ENCODE peak calls at places on chromosomes 2 and 18, in ten cellular contexts. One of them, this sample, is unnamed.

GRCh38 chr2:168541887-168542286 is 85.8 kb downstream of the CERS6 start:
- ATAC-seq in left lung: peak
- ATAC-seq in right lobe of liver: peak
- ATAC-seq in mucosa of descending colon: peak
- ATAC-seq in HepG2: no peak
- ATAC-seq in natural killer cell: no peak
- ATAC-seq in heart right ventricle: no peak
- ATAC-seq in CD4-positive, alpha-beta T cell: no peak
- ATAC-seq in pancreas: no peak
- ATAC-seq in body of pancreas: no peak
- ATAC-seq in this sample: no peak

GRCh38 chr2:119241205-119241532 is 17.5 kb downstream of the STEAP3 start:
- ATAC-seq in left lung: peak
- ATAC-seq in right lobe of liver: no peak
- ATAC-seq in mucosa of descending colon: peak
- ATAC-seq in HepG2: no peak
- ATAC-seq in natural killer cell: no peak
- ATAC-seq in heart right ventricle: no peak
- ATAC-seq in CD4-positive, alpha-beta T cell: no peak
- ATAC-seq in pancreas: peak
- ATAC-seq in body of pancreas: no peak
- ATAC-seq in this sample: no peak

GRCh38 chr2:42971947-42972736 is 179.8 kb upstream of the HAAO start:
- ATAC-seq in left lung: no peak
- ATAC-seq in right lobe of liver: no peak
- ATAC-seq in mucosa of descending colon: no peak
- ATAC-seq in HepG2: peak
- ATAC-seq in natural killer cell: no peak
- ATAC-seq in heart right ventricle: no peak
- ATAC-seq in CD4-positive, alpha-beta T cell: no peak
- ATAC-seq in pancreas: no peak
- ATAC-seq in body of pancreas: no peak
- ATAC-seq in this sample: no peak

GRCh38 chr2:39730685-39731302 is 48.3 kb downstream of the THUMPD2 start:
- ATAC-seq in left lung: peak
- ATAC-seq in right lobe of liver: peak
- ATAC-seq in mucosa of descending colon: peak
- ATAC-seq in HepG2: peak
- ATAC-seq in natural killer cell: no peak
- ATAC-seq in heart right ventricle: peak
- ATAC-seq in CD4-positive, alpha-beta T cell: no peak
- ATAC-seq in pancreas: peak
- ATAC-seq in body of pancreas: no peak
- ATAC-seq in this sample: no peak

GRCh38 chr2:235575431-235575830 is 81.6 kb downstream of the AGAP1 start:
- ATAC-seq in left lung: no peak
- ATAC-seq in right lobe of liver: no peak
- ATAC-seq in mucosa of descending colon: no peak
- ATAC-seq in HepG2: no peak
- ATAC-seq in natural killer cell: no peak
- ATAC-seq in heart right ventricle: no peak
- ATAC-seq in CD4-positive, alpha-beta T cell: no peak
- ATAC-seq in pancreas: no peak
- ATAC-seq in body of pancreas: no peak
- ATAC-seq in this sample: no peak

GRCh38 chr18:3383381-3383915 is 66.5 kb upstream of the TGIF1 start:
- ATAC-seq in left lung: no peak
- ATAC-seq in right lobe of liver: no peak
- ATAC-seq in mucosa of descending colon: no peak
- ATAC-seq in HepG2: no peak
- ATAC-seq in natural killer cell: no peak
- ATAC-seq in heart right ventricle: no peak
- ATAC-seq in CD4-positive, alpha-beta T cell: no peak
- ATAC-seq in pancreas: no peak
- ATAC-seq in body of pancreas: no peak
- ATAC-seq in this sample: no peak

GRCh38 chr18:22667158-22667557 is 249.4 kb upstream of the CTAGE1 start:
- ATAC-seq in left lung: peak
- ATAC-seq in right lobe of liver: no peak
- ATAC-seq in mucosa of descending colon: no peak
- ATAC-seq in HepG2: no peak
- ATAC-seq in natural killer cell: no peak
- ATAC-seq in heart right ventricle: no peak
- ATAC-seq in CD4-positive, alpha-beta T cell: no peak
- ATAC-seq in pancreas: peak
- ATAC-seq in body of pancreas: no peak
- ATAC-seq in this sample: no peak

GRCh38 chr18:47736376-47737140 is 193.9 kb downstream of the SMAD2 start:
- ATAC-seq in left lung: no peak
- ATAC-seq in right lobe of liver: no peak
- ATAC-seq in mucosa of descending colon: no peak
- ATAC-seq in HepG2: no peak
- ATAC-seq in natural killer cell: no peak
- ATAC-seq in heart right ventricle: no peak
- ATAC-seq in CD4-positive, alpha-beta T cell: no peak
- ATAC-seq in pancreas: no peak
- ATAC-seq in body of pancreas: no peak
- ATAC-seq in this sample: no peak

GRCh38 chr2:112154246-112155110 is 16.3 kb downstream of the FBLN7 start:
- ATAC-seq in left lung: no peak
- ATAC-seq in right lobe of liver: no peak
- ATAC-seq in mucosa of descending colon: peak
- ATAC-seq in HepG2: no peak
- ATAC-seq in natural killer cell: peak
- ATAC-seq in heart right ventricle: no peak
- ATAC-seq in CD4-positive, alpha-beta T cell: peak
- ATAC-seq in pancreas: no peak
- ATAC-seq in body of pancreas: no peak
- ATAC-seq in this sample: no peak

GRCh38 chr2:198042189-198042588 is 237.8 kb downstream of the PLCL1 start:
- ATAC-seq in left lung: no peak
- ATAC-seq in right lobe of liver: no peak
- ATAC-seq in mucosa of descending colon: peak
- ATAC-seq in HepG2: no peak
- ATAC-seq in natural killer cell: peak
- ATAC-seq in heart right ventricle: no peak
- ATAC-seq in CD4-positive, alpha-beta T cell: peak
- ATAC-seq in pancreas: no peak
- ATAC-seq in body of pancreas: no peak
- ATAC-seq in this sample: no peak

GRCh38 chr2:66830881-66831280 is 396.0 kb downstream of the MEIS1 start:
- ATAC-seq in left lung: no peak
- ATAC-seq in right lobe of liver: no peak
- ATAC-seq in mucosa of descending colon: no peak
- ATAC-seq in HepG2: no peak
- ATAC-seq in natural killer cell: no peak
- ATAC-seq in heart right ventricle: no peak
- ATAC-seq in CD4-positive, alpha-beta T cell: no peak
- ATAC-seq in pancreas: no peak
- ATAC-seq in body of pancreas: no peak
- ATAC-seq in this sample: no peak

GRCh38 chr2:8116661-8117060 is 565.2 kb upstream of the ID2 start:
- ATAC-seq in left lung: peak
- ATAC-seq in right lobe of liver: no peak
- ATAC-seq in mucosa of descending colon: peak
- ATAC-seq in HepG2: no peak
- ATAC-seq in natural killer cell: no peak
- ATAC-seq in heart right ventricle: no peak
- ATAC-seq in CD4-positive, alpha-beta T cell: no peak
- ATAC-seq in pancreas: no peak
- ATAC-seq in body of pancreas: no peak
- ATAC-seq in this sample: no peak

GRCh38 chr18:10872297-10872696 is 277.1 kb downstream of the PIEZO2 start:
- ATAC-seq in left lung: no peak
- ATAC-seq in right lobe of liver: no peak
- ATAC-seq in mucosa of descending colon: no peak
- ATAC-seq in HepG2: no peak
- ATAC-seq in natural killer cell: no peak
- ATAC-seq in heart right ventricle: peak
- ATAC-seq in CD4-positive, alpha-beta T cell: no peak
- ATAC-seq in pancreas: no peak
- ATAC-seq in body of pancreas: peak
- ATAC-seq in this sample: peak

DNA sequence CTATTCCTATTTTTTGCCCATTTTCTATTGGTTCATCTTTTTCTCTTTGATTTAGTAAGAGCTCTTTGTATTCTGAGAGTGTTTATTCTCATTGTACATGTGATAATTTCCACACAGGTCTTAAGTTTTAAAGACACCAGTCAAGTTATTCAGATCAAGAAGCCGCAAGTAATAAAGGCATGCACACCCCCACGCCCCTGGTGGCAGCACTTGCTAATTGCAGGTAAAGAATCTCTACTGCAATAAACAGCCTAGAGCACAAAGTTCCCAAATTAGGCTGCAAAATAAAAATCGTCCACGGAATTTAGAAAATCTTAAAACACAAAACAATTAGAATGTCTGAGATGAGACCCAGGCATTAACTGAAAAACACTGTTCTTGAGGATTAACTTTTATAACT is 45.2 kb downstream of the ST3GAL5 start:
- ATAC-seq in left lung: peak
- ATAC-seq in right lobe of liver: no peak
- ATAC-seq in mucosa of descending colon: peak
- ATAC-seq in HepG2: no peak
- ATAC-seq in natural killer cell: no peak
- ATAC-seq in heart right ventricle: no peak
- ATAC-seq in CD4-positive, alpha-beta T cell: no peak
- ATAC-seq in pancreas: peak
- ATAC-seq in body of pancreas: no peak
- ATAC-seq in this sample: no peak
- TF ChIP-seq CTCF in left lung: peak
- TF ChIP-seq CTCF in right lobe of liver: peak
- TF ChIP-seq CTCF in mucosa of descending colon: peak
- TF ChIP-seq CTCF in HepG2: peak
- TF ChIP-seq CTCF in natural killer cell: peak
- TF ChIP-seq CTCF in heart right ventricle: peak
- TF ChIP-seq CTCF in CD4-positive, alpha-beta T cell: peak
- TF ChIP-seq CTCF in pancreas: no peak
- TF ChIP-seq CTCF in body of pancreas: no peak
- TF ChIP-seq CTCF in this sample: no peak

GRCh38 chr2:113965644-113966043 is 75.8 kb downstream of the ACTR3 start:
- ATAC-seq in left lung: peak
- ATAC-seq in right lobe of liver: peak
- ATAC-seq in mucosa of descending colon: peak
- ATAC-seq in HepG2: peak
- ATAC-seq in natural killer cell: peak
- ATAC-seq in heart right ventricle: peak
- ATAC-seq in CD4-positive, alpha-beta T cell: peak
- ATAC-seq in pancreas: peak
- ATAC-seq in body of pancreas: no peak
- ATAC-seq in this sample: no peak
- TF ChIP-seq CTCF in left lung: no peak
- TF ChIP-seq CTCF in right lobe of liver: peak
- TF ChIP-seq CTCF in mucosa of descending colon: peak
- TF ChIP-seq CTCF in HepG2: peak
- TF ChIP-seq CTCF in natural killer cell: peak
- TF ChIP-seq CTCF in heart right ventricle: peak
- TF ChIP-seq CTCF in CD4-positive, alpha-beta T cell: peak
- TF ChIP-seq CTCF in pancreas: no peak
- TF ChIP-seq CTCF in body of pancreas: no peak
- TF ChIP-seq CTCF in this sample: no peak

GRCh38 chr18:37533647-37534565 is 31.7 kb downstream of the CELF4 start:
- ATAC-seq in left lung: no peak
- ATAC-seq in right lobe of liver: no peak
- ATAC-seq in mucosa of descending colon: no peak
- ATAC-seq in HepG2: no peak
- ATAC-seq in natural killer cell: no peak
- ATAC-seq in heart right ventricle: no peak
- ATAC-seq in CD4-positive, alpha-beta T cell: no peak
- ATAC-seq in pancreas: no peak
- ATAC-seq in body of pancreas: no peak
- ATAC-seq in this sample: no peak

GRCh38 chr18:37525302-37525585 is 40.4 kb downstream of the CELF4 start:
- ATAC-seq in left lung: no peak
- ATAC-seq in right lobe of liver: no peak
- ATAC-seq in mucosa of descending colon: no peak
- ATAC-seq in HepG2: no peak
- ATAC-seq in natural killer cell: no peak
- ATAC-seq in heart right ventricle: no peak
- ATAC-seq in CD4-positive, alpha-beta T cell: no peak
- ATAC-seq in pancreas: no peak
- ATAC-seq in body of pancreas: no peak
- ATAC-seq in this sample: no peak

GRCh38 chr18:37532917-37533316 is 32.7 kb downstream of the CELF4 start:
- ATAC-seq in left lung: no peak
- ATAC-seq in right lobe of liver: no peak
- ATAC-seq in mucosa of descending colon: no peak
- ATAC-seq in HepG2: no peak
- ATAC-seq in natural killer cell: no peak
- ATAC-seq in heart right ventricle: no peak
- ATAC-seq in CD4-positive, alpha-beta T cell: no peak
- ATAC-seq in pancreas: no peak
- ATAC-seq in body of pancreas: no peak
- ATAC-seq in this sample: no peak

GRCh38 chr18:37529296-37529695 is 36.3 kb downstream of the CELF4 start:
- ATAC-seq in left lung: no peak
- ATAC-seq in right lobe of liver: no peak
- ATAC-seq in mucosa of descending colon: no peak
- ATAC-seq in HepG2: no peak
- ATAC-seq in natural killer cell: no peak
- ATAC-seq in heart right ventricle: no peak
- ATAC-seq in CD4-positive, alpha-beta T cell: no peak
- ATAC-seq in pancreas: no peak
- ATAC-seq in body of pancreas: no peak
- ATAC-seq in this sample: no peak

GRCh38 chr18:37529863-37530262 is 35.7 kb downstream of the CELF4 start:
- ATAC-seq in left lung: no peak
- ATAC-seq in right lobe of liver: no peak
- ATAC-seq in mucosa of descending colon: no peak
- ATAC-seq in HepG2: peak
- ATAC-seq in natural killer cell: no peak
- ATAC-seq in heart right ventricle: peak
- ATAC-seq in CD4-positive, alpha-beta T cell: no peak
- ATAC-seq in pancreas: no peak
- ATAC-seq in body of pancreas: no peak
- ATAC-seq in this sample: no peak
- TF ChIP-seq CTCF in left lung: no peak
- TF ChIP-seq CTCF in right lobe of liver: no peak
- TF ChIP-seq CTCF in mucosa of descending colon: no peak
- TF ChIP-seq CTCF in HepG2: no peak
- TF ChIP-seq CTCF in natural killer cell: no peak
- TF ChIP-seq CTCF in heart right ventricle: no peak
- TF ChIP-seq CTCF in CD4-positive, alpha-beta T cell: no peak
- TF ChIP-seq CTCF in pancreas: no peak
- TF ChIP-seq CTCF in body of pancreas: no peak
- TF ChIP-seq CTCF in this sample: no peak

DNA sequence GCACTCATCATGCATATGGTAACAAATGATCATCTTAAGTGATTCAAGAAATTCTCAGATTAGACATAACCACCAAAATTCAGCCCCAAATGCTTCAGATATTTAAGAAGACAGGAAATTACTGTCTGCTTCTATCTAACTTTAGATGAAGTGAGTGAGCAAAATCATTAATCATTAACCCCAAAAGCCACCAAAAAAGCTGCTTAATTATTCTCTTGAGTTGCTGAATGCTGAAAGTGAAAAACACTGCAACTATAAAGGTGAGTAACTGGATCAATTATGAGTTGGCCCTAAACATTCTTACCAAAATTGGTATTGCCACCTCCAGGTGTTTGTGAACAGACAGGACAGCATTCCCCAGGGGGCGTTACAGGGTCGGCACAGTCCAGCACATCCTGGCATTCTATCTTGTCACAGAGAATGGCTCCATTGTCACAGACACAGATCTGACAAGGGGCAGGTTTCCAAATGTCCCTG is 69.6 kb downstream of the COL5A2 start:
- ATAC-seq in left lung: no peak
- ATAC-seq in right lobe of liver: peak
- ATAC-seq in mucosa of descending colon: no peak
- ATAC-seq in HepG2: peak
- ATAC-seq in natural killer cell: no peak
- ATAC-seq in heart right ventricle: no peak
- ATAC-seq in CD4-positive, alpha-beta T cell: no peak
- ATAC-seq in pancreas: no peak
- ATAC-seq in body of pancreas: no peak
- ATAC-seq in this sample: no peak
- TF ChIP-seq CTCF in left lung: no peak
- TF ChIP-seq CTCF in right lobe of liver: no peak
- TF ChIP-seq CTCF in mucosa of descending colon: no peak
- TF ChIP-seq CTCF in HepG2: peak
- TF ChIP-seq CTCF in natural killer cell: no peak
- TF ChIP-seq CTCF in heart right ventricle: no peak
- TF ChIP-seq CTCF in CD4-positive, alpha-beta T cell: no peak
- TF ChIP-seq CTCF in pancreas: no peak
- TF ChIP-seq CTCF in body of pancreas: no peak
- TF ChIP-seq CTCF in this sample: no peak

This sample was measured in gastroesophageal sphincter.